ENCODE peak calls at places on chromosomes 7 and 10, in six cellular contexts. One of them, this sample, is unnamed.

GRCh38 chr7:108805808-108806397 is 236.2 kb downstream of the DNAJB9 start:
- DNase-seq in H1: no peak
- DNase-seq in K562: peak
- DNase-seq in GM12878: no peak
- DNase-seq in GM12891: no peak
- DNase-seq in HepG2: peak
- DNase-seq in this sample: no peak

GRCh38 chr7:36006656-36007229 is 146.3 kb upstream of the EEPD1 start:
- DNase-seq in GM12878: no peak
- DNase-seq in HepG2: no peak
- DNase-seq in H1: no peak
- DNase-seq in K562: no peak
- DNase-seq in GM12891: no peak
- DNase-seq in this sample: no peak

GRCh38 chr7:107966701-107967100 is 36.3 kb downstream of the LAMB1 start:
- DNase-seq in GM12878: no peak
- DNase-seq in K562: no peak
- DNase-seq in H1: peak
- DNase-seq in HepG2: peak
- DNase-seq in GM12891: no peak
- DNase-seq in this sample: no peak

GRCh38 chr7:84912537-84912936 is 274.3 kb downstream of the SEMA3D start:
- DNase-seq in H1: no peak
- DNase-seq in GM12891: no peak
- DNase-seq in K562: no peak
- DNase-seq in GM12878: no peak
- DNase-seq in HepG2: no peak
- DNase-seq in this sample: no peak

GRCh38 chr7:15924910-15925309 is 238.4 kb upstream of the MEOX2 start:
- DNase-seq in HepG2: no peak
- DNase-seq in H1: no peak
- DNase-seq in K562: no peak
- DNase-seq in GM12891: no peak
- DNase-seq in GM12878: no peak
- DNase-seq in this sample: no peak

GRCh38 chr10:34780818-34781380 is 34.2 kb downstream of the PARD3 start:
- DNase-seq in HepG2: no peak
- DNase-seq in K562: peak
- DNase-seq in H1: no peak
- DNase-seq in GM12891: peak
- DNase-seq in GM12878: peak
- DNase-seq in this sample: peak

GRCh38 chr7:112001089-112001826 is 204.9 kb downstream of the DOCK4 start:
- DNase-seq in K562: no peak
- DNase-seq in HepG2: peak
- DNase-seq in GM12878: no peak
- DNase-seq in GM12891: no peak
- DNase-seq in H1: no peak
- DNase-seq in this sample: no peak

GRCh38 chr7:90836937-90837336 is 240.8 kb downstream of the CDK14 start:
- DNase-seq in H1: no peak
- DNase-seq in HepG2: no peak
- DNase-seq in K562: no peak
- DNase-seq in GM12891: no peak
- DNase-seq in GM12878: no peak
- DNase-seq in this sample: no peak

GRCh38 chr7:20597339-20597738 is 18.1 kb upstream of the ABCB5 start:
- DNase-seq in HepG2: no peak
- DNase-seq in K562: no peak
- DNase-seq in GM12891: no peak
- DNase-seq in GM12878: no peak
- DNase-seq in H1: no peak
- DNase-seq in this sample: no peak

GRCh38 chr7:1512781-1513656 is 8.8 kb upstream of the INTS1 start:
- DNase-seq in K562: peak
- DNase-seq in H1: no peak
- DNase-seq in GM12878: no peak
- DNase-seq in GM12891: peak
- DNase-seq in HepG2: no peak
- DNase-seq in this sample: no peak

GRCh38 chr10:122190151-122190550 is 80.9 kb upstream of the BTBD16 start:
- DNase-seq in K562: no peak
- DNase-seq in GM12891: no peak
- DNase-seq in HepG2: no peak
- DNase-seq in H1: no peak
- DNase-seq in GM12878: no peak
- DNase-seq in this sample: no peak

GRCh38 chr10:122188706-122189105 is 82.4 kb upstream of the BTBD16 start:
- DNase-seq in K562: no peak
- DNase-seq in GM12891: no peak
- DNase-seq in H1: no peak
- DNase-seq in GM12878: no peak
- DNase-seq in HepG2: no peak
- DNase-seq in this sample: no peak

GRCh38 chr10:122189185-122189584 is 81.9 kb upstream of the BTBD16 start:
- DNase-seq in GM12891: no peak
- DNase-seq in GM12878: no peak
- DNase-seq in HepG2: no peak
- DNase-seq in K562: no peak
- DNase-seq in H1: no peak
- DNase-seq in this sample: no peak

GRCh38 chr10:122192142-122192541 is 79.0 kb upstream of the BTBD16 start:
- DNase-seq in HepG2: no peak
- DNase-seq in GM12878: no peak
- DNase-seq in K562: no peak
- DNase-seq in H1: no peak
- DNase-seq in GM12891: no peak
- DNase-seq in this sample: no peak

GRCh38 chr10:122190553-122190952 is 80.5 kb upstream of the BTBD16 start:
- DNase-seq in K562: no peak
- DNase-seq in HepG2: no peak
- DNase-seq in GM12878: no peak
- DNase-seq in GM12891: no peak
- DNase-seq in H1: no peak
- DNase-seq in this sample: no peak
- TF ChIP-seq TAF1 in K562: no peak
- TF ChIP-seq TAF1 in HepG2: no peak
- TF ChIP-seq TAF1 in GM12878: no peak
- TF ChIP-seq TAF1 in GM12891: no peak
- TF ChIP-seq TAF1 in H1: no peak
- TF ChIP-seq TAF1 in this sample: no peak

DNA sequence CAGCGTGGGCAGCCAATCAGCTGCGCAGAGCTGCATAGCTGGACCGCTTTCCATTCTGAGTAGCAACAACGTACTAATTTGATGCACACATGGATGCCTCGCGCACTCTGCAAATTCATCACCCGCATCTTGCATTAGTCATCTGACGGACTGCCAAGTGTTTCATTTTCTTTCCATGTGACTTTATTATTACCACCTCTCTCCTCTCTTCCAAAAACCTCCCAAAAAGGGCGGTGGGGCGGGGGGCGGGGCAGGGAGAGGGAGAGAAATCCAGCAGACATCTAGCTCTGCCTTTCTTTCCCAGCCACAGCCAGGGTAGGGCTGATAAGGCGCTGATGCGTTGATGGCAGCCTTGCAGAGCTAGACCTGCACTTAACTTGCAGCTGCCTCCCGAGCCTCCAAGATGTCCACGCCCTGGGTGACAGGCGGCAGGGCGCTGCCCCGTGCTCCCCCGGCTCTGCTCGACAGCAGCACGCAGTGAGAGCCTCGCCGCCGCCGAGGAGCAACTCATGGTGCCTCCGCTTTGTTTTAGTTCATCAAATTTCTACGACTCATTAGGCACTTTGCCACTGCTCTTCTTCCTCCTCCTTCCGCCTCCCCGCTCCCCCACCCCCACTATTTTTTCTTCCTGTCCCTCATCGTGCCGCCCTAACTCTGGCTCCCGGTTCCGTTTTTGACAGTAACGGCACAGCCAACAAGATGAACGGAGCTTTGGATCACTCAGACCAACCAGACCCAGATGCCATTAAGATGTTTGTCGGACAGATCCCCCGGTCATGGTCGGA is 147.3 kb downstream of the CELF2 start:
- DNase-seq in HepG2: no peak
- DNase-seq in GM12891: no peak
- DNase-seq in H1: no peak
- DNase-seq in K562: peak
- DNase-seq in GM12878: no peak
- DNase-seq in this sample: no peak
- TF ChIP-seq POLR2A in HepG2: no peak
- TF ChIP-seq POLR2A in GM12891: peak
- TF ChIP-seq POLR2A in H1: no peak
- TF ChIP-seq POLR2A in K562: peak
- TF ChIP-seq POLR2A in GM12878: peak
- TF ChIP-seq POLR2A in this sample: peak

DNA sequence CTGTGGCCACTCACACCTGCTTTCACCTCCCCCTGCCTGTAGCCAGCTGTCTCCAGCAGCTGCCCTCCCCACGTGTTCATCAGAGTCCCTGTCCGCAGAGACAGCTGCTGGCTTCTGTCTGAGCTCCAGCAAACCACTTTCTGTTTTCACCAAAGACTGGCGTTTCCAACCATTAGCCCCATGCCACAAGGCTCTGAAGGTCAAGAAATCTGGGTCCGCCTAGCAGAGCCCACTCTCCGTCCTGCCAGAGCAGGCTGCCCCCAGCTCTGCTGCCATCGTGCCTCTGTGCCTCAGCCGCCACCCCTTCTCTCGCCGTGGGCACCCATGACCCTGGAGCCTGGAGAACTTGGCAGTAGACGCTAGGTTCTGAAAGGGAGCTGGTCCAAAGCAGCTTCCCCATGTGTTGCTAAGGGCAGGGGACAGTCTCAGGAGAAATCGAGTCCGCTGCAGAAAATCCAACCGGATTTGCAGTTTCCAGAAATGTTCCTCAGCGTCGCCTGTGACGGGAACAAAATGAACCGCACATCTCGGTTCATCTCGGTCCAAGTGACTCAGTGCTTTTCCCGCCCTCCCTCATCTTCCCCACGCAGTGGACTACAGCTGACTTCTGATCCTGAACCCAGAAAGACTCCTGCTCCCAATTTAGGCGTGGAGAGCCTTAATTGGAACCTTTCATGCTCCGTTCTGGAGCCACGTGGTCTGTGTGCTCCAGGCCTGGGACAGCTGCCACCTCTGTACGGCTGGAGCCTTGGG is 28.0 kb downstream of the TMEM120A start:
- DNase-seq in K562: no peak
- DNase-seq in HepG2: no peak
- DNase-seq in GM12891: no peak
- DNase-seq in GM12878: no peak
- DNase-seq in H1: no peak
- DNase-seq in this sample: no peak
- TF ChIP-seq POLR2AphosphoS5 in K562: no peak
- TF ChIP-seq POLR2AphosphoS5 in HepG2: no peak
- TF ChIP-seq POLR2AphosphoS5 in GM12891: no peak
- TF ChIP-seq POLR2AphosphoS5 in GM12878: no peak
- TF ChIP-seq POLR2AphosphoS5 in H1: no peak
- TF ChIP-seq POLR2AphosphoS5 in this sample: no peak

GRCh38 chr7:99021941-99022560 is 121.9 kb downstream of the SMURF1 start:
- DNase-seq in GM12878: no peak
- DNase-seq in K562: no peak
- DNase-seq in H1: no peak
- DNase-seq in GM12891: no peak
- DNase-seq in HepG2: no peak
- DNase-seq in this sample: no peak
- TF ChIP-seq TAF1 in GM12878: no peak
- TF ChIP-seq TAF1 in K562: no peak
- TF ChIP-seq TAF1 in H1: no peak
- TF ChIP-seq TAF1 in GM12891: no peak
- TF ChIP-seq TAF1 in HepG2: no peak
- TF ChIP-seq TAF1 in this sample: no peak

DNA sequence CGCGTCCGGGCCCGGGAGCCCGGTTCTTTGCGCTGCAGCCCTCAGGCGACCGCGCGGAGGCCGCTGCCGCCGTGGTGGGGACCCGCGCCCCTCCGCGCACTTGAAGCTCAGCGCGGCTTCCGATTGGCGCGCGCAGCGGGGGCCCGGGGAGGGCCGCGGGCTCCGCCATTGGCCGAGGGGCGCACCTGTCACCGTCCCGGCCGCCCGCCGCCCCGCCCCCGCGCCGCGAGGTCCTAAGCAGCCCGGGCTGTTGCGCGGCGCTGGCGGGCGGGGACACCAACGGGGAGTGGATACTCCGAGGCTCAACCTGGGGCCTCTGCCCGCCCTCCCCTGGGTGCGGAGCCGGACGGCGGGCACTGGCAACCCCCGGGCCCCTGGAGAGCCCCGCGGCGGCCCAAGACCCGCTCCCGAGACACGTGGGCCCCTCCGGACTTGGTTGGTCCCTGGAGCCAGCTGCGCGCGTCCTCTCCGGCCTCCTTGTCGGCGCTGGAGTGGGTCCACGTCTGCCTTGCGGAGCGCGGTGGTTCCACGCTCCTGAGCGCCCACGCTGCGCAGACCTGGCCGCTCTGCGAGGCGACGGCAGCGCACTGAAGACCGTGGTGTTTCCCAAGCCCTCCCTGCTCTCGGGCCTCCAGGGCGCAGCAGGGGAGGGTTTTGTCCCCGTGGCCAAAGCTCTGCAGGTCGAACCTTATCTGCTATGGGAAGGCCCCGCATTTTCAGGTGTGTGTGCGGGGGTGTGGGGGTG is at the start of gene MNX1:
- DNase-seq in GM12891: peak
- DNase-seq in K562: peak
- DNase-seq in GM12878: no peak
- DNase-seq in HepG2: peak
- DNase-seq in H1: no peak
- DNase-seq in this sample: peak
- TF ChIP-seq POLR2A in GM12891: no peak
- TF ChIP-seq POLR2A in K562: peak
- TF ChIP-seq POLR2A in GM12878: peak
- TF ChIP-seq POLR2A in HepG2: no peak
- TF ChIP-seq POLR2A in H1: no peak
- TF ChIP-seq POLR2A in this sample: peak